ENCODE peak calls at places on chromosomes 4 and X, in nine cellular contexts. K is NCI-H2171 treated with DMSO at 0.1 percent for 48 hours; H is amniotic stem cell; L is stimulated activated CD8-positive, alpha-beta memory T cell treated with anti-CD3 and anti-CD28 coated beads, Interleukin-2, amount 100 ng/mL, for 1 hour; E is Panc1; U is AG10803; X is iris pigment epithelial cell; C is stimulated activated naive CD4-positive, alpha-beta T cell; S is stimulated activated CD4-positive, alpha-beta T cell treated with anti-CD3 and anti-CD28 coated beads, Interleukin-15, amount 100 ng/mL, for 24 hours. N is an unnamed sample.

GRCh38 chr4:185859106-185859505 is 47.1 kb upstream of the SORBS2 start:
- DNase-seq in S (no peak), K (no peak), H (no peak), L (no peak), C (no peak), U (peak; percentile 19), X (peak; percentile 65), E (no peak), N (no peak)

GRCh38 chr4:114512595-114513295 is 85.9 kb upstream of the UGT8 start:
- DNase-seq in C (no peak), K (no peak), S (no peak), X (no peak), E (no peak), L (no peak), U (no peak), H (no peak), N (no peak)

GRCh38 chr4:78666830-78667258 is 109.3 kb upstream of the BMP2K start:
- DNase-seq in S (no peak), K (no peak), C (no peak), E (no peak), U (no peak), L (no peak), X (no peak), H (no peak), N (peak; percentile 56)

GRCh38 chr4:166318810-166319525 is 445.9 kb downstream of the TLL1 start:
- DNase-seq in L (no peak), X (peak; percentile 74), K (no peak), E (no peak), H (peak; percentile 39), U (peak; percentile 43), C (no peak), S (no peak), N (no peak)

GRCh38 chrX:104565791-104566687 is at the start of gene IL1RAPL2:
- DNase-seq in K (no peak), X (peak; percentile 25), H (no peak), S (peak; percentile 36), C (no peak), U (no peak), L (no peak), E (no peak), N (peak; percentile 1)

GRCh38 chr4:98421106-98421505 is 159.9 kb downstream of the RAP1GDS1 start:
- DNase-seq in E (no peak), S (no peak), C (no peak), U (peak; percentile 24), K (no peak), H (no peak), X (peak; percentile 70), L (no peak), N (no peak)

GRCh38 chr4:84366111-84366510 is 133.0 kb downstream of the NKX6-1 start:
- DNase-seq in S (no peak), X (no peak), K (no peak), E (no peak), U (peak; percentile 5), C (no peak), H (no peak), L (no peak), N (no peak)

GRCh38 chrX:3585719-3586118 is 127.7 kb downstream of the PRKX start:
- DNase-seq in H (no peak), K (no peak), L (no peak), C (no peak), S (no peak), X (peak; percentile 8), E (no peak), U (no peak), N (no peak)

GRCh38 chr4:85762204-85762884 is 287.4 kb downstream of the ARHGAP24 start:
- DNase-seq in C (no peak), K (no peak), U (peak; percentile 91), L (no peak), E (no peak), X (peak; percentile 95), S (no peak), H (peak; percentile 43), N (no peak)

GRCh38 chr4:176359590-176359989 is 39.8 kb downstream of the SPCS3 start:
- DNase-seq in X (peak; percentile 80), S (no peak), E (no peak), C (no peak), U (peak; percentile 97), H (peak; percentile 43), K (no peak), L (no peak), N (no peak)

GRCh38 chrX:1673337-1673736 is 58.5 kb downstream of the ASMT start:
- DNase-seq in U (peak; percentile 22), S (peak; percentile 56), C (peak; percentile 53), X (peak; percentile 21), K (no peak), L (no peak), H (no peak), E (peak; percentile 25), N (peak; percentile 71)

GRCh38 chr4:72031868-72032619 is at the start of gene NPFFR2:
- DNase-seq in E (no peak), K (no peak), C (no peak), L (no peak), U (peak; percentile 28), X (peak; percentile 9), H (no peak), S (no peak), N (no peak)

GRCh38 chr4:186021461-186022167 is 47.3 kb upstream of the TLR3 start:
- DNase-seq in S (peak; percentile 4), L (no peak), U (peak; percentile 34), C (no peak), E (peak; percentile 12), K (peak; percentile 19), X (peak; percentile 50), H (no peak), N (no peak)

GRCh38 chrX:72029473-72030411 is 102.0 kb downstream of the RTL5 start:
- DNase-seq in U (peak; percentile 65), L (no peak), H (peak; percentile 29), K (no peak), E (peak; percentile 20), S (no peak), X (peak; percentile 65), C (no peak), N (no peak)

GRCh38 chrX:3550871-3551270 is 162.6 kb downstream of the PRKX start:
- DNase-seq in X (no peak), C (no peak), L (no peak), E (no peak), U (no peak), K (no peak), H (no peak), S (no peak), N (no peak)

N was measured in erythroblast.